ENCODE peak calls at places on chromosomes 6 and 20, in four cellular contexts. U, D, Y and J are unnamed samples.

GRCh38 chr6:11389977-11390376 is 147.6 kb upstream of the TMEM170B start:
- DNase-seq in U (no peak), D (no peak), Y (no peak), J (no peak)

GRCh38 chr20:17594443-17594842 is 24.6 kb downstream of the DSTN start:
- DNase-seq in U (no peak), D (no peak), Y (no peak), J (no peak)

GRCh38 chr6:6195080-6195479 is 125.4 kb downstream of the F13A1 start:
- DNase-seq in U (no peak), D (no peak), Y (no peak), J (no peak)

GRCh38 chr20:33291830-33292355 is 8.9 kb downstream of the BPIFB1 start:
- DNase-seq in D (peak), Y (no peak), U (peak), J (no peak)

GRCh38 chr20:50346372-50347347 is 156.0 kb downstream of the CEBPB start:
- DNase-seq in U (peak), D (peak), Y (peak), J (peak)

GRCh38 chr6:5091646-5092045 is 6.5 kb downstream of the PPP1R3G start:
- DNase-seq in U (no peak), Y (no peak), D (no peak), J (no peak)

GRCh38 chr6:67591910-67592309 is 1043.2 kb upstream of the ADGRB3 start:
- DNase-seq in U (no peak), D (no peak), Y (no peak), J (no peak)

GRCh38 chr6:136628996-136629395 is 78.8 kb upstream of the MAP7 start:
- DNase-seq in Y (no peak), D (no peak), U (no peak), J (no peak)

GRCh38 chr20:57920971-57921370 is 211.2 kb upstream of the PMEPA1 start:
- DNase-seq in U (no peak), D (no peak), Y (no peak), J (no peak)

GRCh38 chr20:32201296-32201976 is 6.1 kb downstream of the PLAGL2 start:
- DNase-seq in D (no peak), U (no peak), Y (no peak), J (no peak)

GRCh38 chr20:51034988-51035656 is 12.2 kb upstream of the KCNG1 start:
- DNase-seq in U (no peak), Y (no peak), D (no peak), J (no peak)

GRCh38 chr6:5657684-5658429 is 348.9 kb downstream of the NRN1 start:
- DNase-seq in U (no peak), D (no peak), Y (no peak), J (no peak)

GRCh38 chr6:79048611-79049010 is 29.4 kb downstream of the PHIP start:
- DNase-seq in U (no peak), D (no peak), Y (no peak), J (no peak)

GRCh38 chr6:85078071-85078470 is 313.7 kb upstream of the TBX18 start:
- DNase-seq in U (no peak), Y (no peak), D (peak), J (no peak)

GRCh38 chr6:25046942-25047341 is 111.2 kb upstream of the RIPOR2 start:
- DNase-seq in Y (no peak), D (no peak), U (no peak), J (no peak)